ENCODE peak calls at places on chromosomes 2 and 18, in six cellular contexts. X is T-helper 9 cell; P is stimulated activated CD8-positive, alpha-beta memory T cell treated with anti-CD3 and anti-CD28 coated beads, Interleukin-4, amount 100 ng/mL, for 48 hours; N is HT1080; R is iPS-NIHi11; A is hypothalamus. Q is an unnamed sample.

GRCh38 chr2:64946737-64947090 is 42.5 kb upstream of the SLC1A4 start:
- DNase-seq in X (no peak), P (no peak), N (no peak), R (no peak), A (no peak), Q (no peak)

GRCh38 chr2:241895732-241896641 is 26.5 kb downstream of the RTP5 start:
- DNase-seq in X (no peak), P (peak), N (no peak), R (peak), A (no peak), Q (peak)

GRCh38 chr2:39523308-39524044 is 86.4 kb upstream of the MAP4K3 start:
- DNase-seq in X (no peak), P (no peak), N (peak), R (peak), A (no peak), Q (peak)

GRCh38 chr2:7692657-7693161 is 775.5 kb downstream of the RNF144A start:
- DNase-seq in X (no peak), P (no peak), N (peak), R (no peak), A (no peak), Q (no peak)

GRCh38 chr2:206989306-206989705 is 50.0 kb downstream of the CPO start:
- DNase-seq in X (no peak), P (peak), N (peak), R (peak), A (no peak), Q (peak)

GRCh38 chr2:235675678-235676535 is 182.1 kb downstream of the AGAP1 start:
- DNase-seq in X (no peak), P (no peak), N (peak), R (no peak), A (no peak), Q (peak)

GRCh38 chr2:210303498-210303897 is 11.5 kb downstream of the MYL1 start:
- DNase-seq in X (no peak), P (no peak), N (no peak), R (no peak), A (no peak), Q (no peak)

GRCh38 chr2:26786207-26787023 is 559 bp downstream of the CENPA start:
- DNase-seq in X (no peak), P (peak), N (peak), R (no peak), A (no peak), Q (peak)

GRCh38 chr18:9684901-9685738 is 23.0 kb upstream of the RAB31 start:
- DNase-seq in X (no peak), P (no peak), N (no peak), R (no peak), A (no peak), Q (no peak)

GRCh38 chr2:75525434-75526308 is 35.1 kb downstream of the EVA1A start:
- DNase-seq in X (no peak), P (no peak), N (peak), R (no peak), A (no peak), Q (no peak)

GRCh38 chr2:168622559-168622958 is 166.5 kb downstream of the CERS6 start:
- DNase-seq in X (no peak), P (no peak), N (no peak), R (no peak), A (no peak), Q (no peak)

GRCh38 chr2:54543736-54544396 is 87.7 kb downstream of the SPTBN1 start:
- DNase-seq in X (no peak), P (no peak), N (no peak), R (no peak), A (no peak), Q (no peak)

GRCh38 chr2:73964223-73964622 is 20.5 kb upstream of the TET3 start:
- DNase-seq in X (no peak), P (no peak), N (no peak), R (no peak), A (no peak), Q (no peak)

GRCh38 chr18:9737814-9738160 is 29.7 kb downstream of the RAB31 start:
- DNase-seq in X (no peak), P (no peak), N (no peak), R (no peak), A (peak), Q (no peak)

GRCh38 chr2:107259011-107259410 is 373.0 kb upstream of the ST6GAL2 start:
- DNase-seq in X (no peak), P (no peak), N (no peak), R (no peak), A (no peak), Q (no peak)